ENCODE peak calls at places on chromosomes 12 and 14, in five cellular contexts. I is HepG2, R is pancreas, M is adrenal gland, L is tibial artery. V is an unnamed sample.

GRCh38 chr12:90987101-90987500 is 17.7 kb downstream of the EPYC start:
- DNase-seq in I (no peak), R (no peak), M (no peak), L (no peak), V (no peak)

GRCh38 chr12:69170293-69170692 is 69.1 kb upstream of the CPSF6 start:
- DNase-seq in I (no peak), R (no peak), M (no peak), L (no peak), V (no peak)

GRCh38 chr14:28681681-28682080 is 84.9 kb upstream of the FOXG1 start:
- DNase-seq in I (no peak), R (no peak), M (no peak), L (no peak), V (no peak)

GRCh38 chr14:88044782-88045446 is 40.0 kb downstream of the GPR65 start:
- DNase-seq in I (peak; percentile 48), R (no peak), M (no peak), L (no peak), V (no peak)

GRCh38 chr14:39034481-39035296 is 68.3 kb downstream of the SEC23A start:
- DNase-seq in I (peak; percentile 66), R (no peak), M (no peak), L (no peak), V (no peak)

GRCh38 chr12:108273217-108273616 is 65.9 kb downstream of the CMKLR1 start:
- DNase-seq in I (no peak), R (no peak), M (no peak), L (no peak), V (no peak)

GRCh38 chr14:102590667-102591099 is 1.8 kb upstream of the RCOR1 start:
- DNase-seq in I (peak; percentile 84), R (peak; percentile 66), M (peak; percentile 41), L (peak; percentile 51), V (peak; percentile 84)

GRCh38 chr12:49894754-49895153 is 8.9 kb downstream of the FAIM2 start:
- DNase-seq in I (no peak), R (no peak), M (no peak), L (no peak), V (peak; percentile 18)

GRCh38 chr12:110798461-110798860 is 48.3 kb upstream of the CCDC63 start:
- DNase-seq in I (no peak), R (no peak), M (no peak), L (no peak), V (no peak)

GRCh38 chr12:110802489-110802888 is 44.3 kb upstream of the CCDC63 start:
- DNase-seq in I (no peak), R (no peak), M (no peak), L (no peak), V (no peak)

GRCh38 chr12:110794623-110795280 is 52.0 kb upstream of the CCDC63 start:
- DNase-seq in I (no peak), R (peak; percentile 53), M (peak; percentile 20), L (no peak), V (no peak)

GRCh38 chr12:110791589-110791988 is 48.9 kb upstream of the PPP1CC start:
- DNase-seq in I (no peak), R (no peak), M (no peak), L (no peak), V (no peak)

GRCh38 chr12:110796952-110797351 is 49.8 kb upstream of the CCDC63 start:
- DNase-seq in I (no peak), R (no peak), M (no peak), L (no peak), V (no peak)
- H3K27ac ChIP-seq in I (no peak overlapping the region), R (no peak overlapping the region), M (no peak overlapping the region), L (no peak overlapping the region), V (no peak overlapping the region)

GRCh38 chr12:66301944-66302826 is at the start of gene HELB:
- DNase-seq in I (peak; percentile 96), R (peak; percentile 99), M (peak; percentile 97), L (peak; percentile 98), V (peak; percentile 99)
- TF ChIP-seq CTCF in I (peak; percentile 17), R (no peak), M (no peak), L (no peak), V (no peak)

GRCh38 chr12:100069795-100070194 is 72.9 kb downstream of the BLTP3B start:
- DNase-seq in I (no peak), R (no peak), M (no peak), L (no peak), V (no peak)

DNA sequence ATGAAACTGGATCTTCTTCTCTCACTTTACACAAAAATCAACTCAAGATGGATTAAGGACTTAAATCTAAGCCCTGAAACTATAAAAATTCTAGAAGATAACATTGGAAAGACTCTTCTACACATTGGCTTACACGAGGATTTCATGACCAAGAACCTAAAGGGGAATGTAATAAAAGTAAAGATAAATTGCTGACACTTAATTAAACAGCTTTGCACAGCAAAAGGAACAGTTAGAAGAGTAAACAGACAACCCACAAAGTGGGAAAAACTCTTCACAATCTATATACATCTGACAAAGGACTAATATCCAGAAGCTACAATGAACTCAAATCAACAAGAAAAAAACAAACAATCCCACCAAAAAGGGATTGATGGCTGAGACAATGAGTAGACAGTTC is 74.4 kb downstream of the BLTP3B start:
- DNase-seq in I (no peak), R (no peak), M (no peak), L (no peak), V (no peak)
- H3K9me3 ChIP-seq in I (no peaks in the 10 kb centered on the region), R (no peaks in the 10 kb centered on the region), M (no peaks in the 10 kb centered on the region), L (peaks cover 6% of the 10 kb centered on the region), V (no peaks in the 10 kb centered on the region)

GRCh38 chr14:59407246-59407615 is 57.9 kb downstream of the GPR135 start:
- DNase-seq in I (peak; percentile 26), R (no peak), M (no peak), L (peak; percentile 42), V (no peak)
- H3K27ac ChIP-seq in I (peak overlapping the region; percentile 51), R (no peak overlapping the region), M (peak overlapping the region; percentile 74), L (peak overlapping the region; percentile 54), V (peak overlapping the region; percentile 59)

V was measured in left lung.